ENCODE peak calls at places on chromosomes 1 and 21, in ten cellular contexts. U, E, S, L, K, D, X, N, P and R are unnamed samples.

GRCh38 chr1:46653405-46653853 is 14.7 kb downstream of the ATPAF1 start:
- DNase-seq in U (peak), K (no peak), S (no peak), L (no peak), N (peak), D (no peak), P (no peak), X (no peak), E (no peak), R (peak)

GRCh38 chr1:168966217-168966616 is 140.3 kb upstream of the ATP1B1 start:
- DNase-seq in U (no peak), L (no peak), S (no peak), N (no peak), X (no peak), D (no peak), K (no peak), P (no peak), E (no peak), R (no peak)

GRCh38 chr1:46492269-46492853 is 2.7 kb downstream of the DMBX1 start:
- DNase-seq in S (no peak), D (no peak), K (no peak), L (no peak), X (no peak), U (no peak), P (no peak), N (no peak), E (no peak), R (no peak)

GRCh38 chr1:205976036-205976435 is 27.2 kb downstream of the RAB7B start:
- DNase-seq in K (no peak), L (no peak), P (no peak), D (no peak), X (no peak), N (no peak), E (no peak), S (no peak), U (no peak), R (no peak)

GRCh38 chr1:2061065-2061778 is 11.0 kb downstream of the PRKCZ start:
- DNase-seq in D (no peak), K (no peak), L (no peak), X (no peak), S (no peak), U (no peak), N (no peak), P (no peak), E (no peak), R (no peak)

GRCh38 chr1:40299366-40300248 is 17.5 kb downstream of the COL9A2 start:
- DNase-seq in D (no peak), S (no peak), K (no peak), E (no peak), N (peak), L (no peak), P (no peak), X (no peak), U (peak), R (peak)

GRCh38 chr1:7707527-7707926 is 63.6 kb upstream of the VAMP3 start:
- DNase-seq in X (no peak), P (no peak), D (no peak), L (no peak), N (no peak), U (no peak), K (no peak), S (no peak), E (no peak), R (peak)

GRCh38 chr1:231216515-231216914 is 24.5 kb upstream of the GNPAT start:
- DNase-seq in K (no peak), E (no peak), U (no peak), L (no peak), N (no peak), P (no peak), D (no peak), S (no peak), X (peak), R (no peak)

GRCh38 chr21:45365608-45366241 is 39.2 kb upstream of the COL18A1 start:
- DNase-seq in S (no peak), X (no peak), U (peak), L (no peak), P (peak), N (peak), D (no peak), K (no peak), E (no peak), R (peak)

GRCh38 chr1:211484738-211485479 is 7.1 kb downstream of the RD3 start:
- DNase-seq in S (no peak), E (no peak), X (no peak), P (no peak), N (no peak), L (no peak), K (no peak), U (no peak), D (peak), R (no peak)

GRCh38 chr1:12488666-12489354 is 129.2 kb downstream of the DHRS3 start:
- DNase-seq in K (no peak), S (no peak), L (no peak), N (no peak), P (no peak), E (no peak), U (no peak), D (no peak), X (no peak), R (no peak)

GRCh38 chr1:193013005-193013404 is 46.2 kb downstream of the UCHL5 start:
- DNase-seq in U (peak), L (no peak), E (no peak), N (peak), D (no peak), K (no peak), X (no peak), S (no peak), P (no peak), R (peak)

GRCh38 chr21:23624281-23624680 is 1983.0 kb downstream of the MRPL39 start:
- DNase-seq in X (no peak), S (no peak), P (no peak), U (no peak), E (no peak), L (no peak), D (no peak), K (no peak), N (no peak), R (no peak)

GRCh38 chr1:235073331-235073967 is 55.2 kb downstream of the TOMM20 start:
- DNase-seq in E (peak), S (no peak), X (no peak), N (no peak), D (no peak), P (peak), L (peak), K (peak), U (peak), R (no peak)

GRCh38 chr1:115593365-115594259 is 48.2 kb upstream of the VANGL1 start:
- DNase-seq in P (no peak), D (no peak), N (peak), U (peak), L (no peak), K (no peak), X (no peak), E (no peak), S (no peak), R (no peak)

DNA sequence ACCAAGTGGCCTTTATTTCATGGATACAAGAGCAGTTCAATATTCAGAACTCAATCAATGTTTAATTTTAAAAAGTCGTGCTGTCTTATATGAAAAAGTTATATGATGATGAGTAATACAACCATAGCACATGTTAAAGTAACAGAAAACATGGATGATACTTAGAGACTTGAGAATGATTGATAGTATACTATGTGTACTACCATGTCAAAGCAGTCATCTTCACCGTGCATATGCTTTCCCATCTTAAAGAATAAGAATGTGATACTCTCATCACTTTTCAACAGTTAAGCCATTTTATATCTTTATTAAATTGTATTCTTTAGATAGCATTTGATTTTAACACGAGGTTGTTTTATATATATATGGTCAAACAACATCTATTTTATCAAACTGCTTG is 535.9 kb upstream of the ADAMTS5 start:
- DNase-seq in K (no peak), N (no peak), P (no peak), D (no peak), X (no peak), E (no peak), S (no peak), L (no peak), U (no peak), R (no peak)
- TF ChIP-seq CTCF in K (no peak), N (no peak), P (no peak), D (no peak), X (no peak), E (no peak), S (no peak), L (no peak), U (no peak), R (no peak)

GRCh38 chr1:225908773-225909172 is 15.3 kb downstream of the PYCR2 start:
- DNase-seq in S (no peak), N (no peak), U (no peak), X (no peak), E (no peak), K (no peak), P (no peak), L (no peak), D (no peak), R (no peak)

GRCh38 chr1:225909477-225909876 is 14.6 kb downstream of the PYCR2 start:
- DNase-seq in P (no peak), S (no peak), E (no peak), U (no peak), X (no peak), K (no peak), N (no peak), D (no peak), L (no peak), R (no peak)

GRCh38 chr1:225914391-225914790 is 9.7 kb downstream of the PYCR2 start:
- DNase-seq in E (no peak), X (no peak), D (no peak), K (no peak), U (no peak), P (no peak), S (no peak), N (no peak), L (no peak), R (no peak)

GRCh38 chr1:225908013-225908640 is 15.9 kb downstream of the PYCR2 start:
- DNase-seq in D (no peak), K (no peak), X (no peak), U (no peak), P (no peak), L (no peak), S (no peak), E (no peak), N (no peak), R (no peak)

GRCh38 chr1:225911207-225912130 is 12.6 kb downstream of the PYCR2 start:
- DNase-seq in D (peak), U (peak), L (no peak), K (no peak), N (peak), P (no peak), E (peak), S (no peak), X (no peak), R (peak)
- H3K4me3 ChIP-seq in D (peak), U (no peak), L (peak), K (no peak), N (no peak), P (no peak), E (peak), S (no peak), X (no peak), R (peak)

DNA sequence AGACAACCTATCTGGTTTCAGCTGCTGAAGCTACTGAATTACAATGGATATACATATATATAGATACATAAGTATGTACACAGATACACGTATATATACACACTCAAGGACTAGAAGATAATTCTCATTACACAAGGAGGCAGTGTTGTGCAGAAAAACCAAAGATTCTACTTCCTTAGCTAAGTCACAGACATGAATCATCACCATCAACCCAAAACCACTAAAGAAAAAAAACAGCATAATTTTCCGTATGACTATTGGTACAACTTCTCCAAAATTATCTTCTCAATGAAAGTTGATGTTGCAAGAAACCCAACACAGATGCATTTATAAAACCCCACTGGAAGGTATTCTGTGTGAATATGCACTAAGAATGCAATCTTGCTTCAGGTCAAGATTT is 36.8 kb upstream of the RPF1 start:
- DNase-seq in D (no peak), N (peak), X (peak), P (no peak), L (no peak), E (no peak), U (peak), S (peak), K (no peak), R (peak)
- TF ChIP-seq CTCF in D (peak), N (peak), X (peak), P (no peak), L (peak), E (peak), U (peak), S (peak), K (peak), R (peak)

DNA sequence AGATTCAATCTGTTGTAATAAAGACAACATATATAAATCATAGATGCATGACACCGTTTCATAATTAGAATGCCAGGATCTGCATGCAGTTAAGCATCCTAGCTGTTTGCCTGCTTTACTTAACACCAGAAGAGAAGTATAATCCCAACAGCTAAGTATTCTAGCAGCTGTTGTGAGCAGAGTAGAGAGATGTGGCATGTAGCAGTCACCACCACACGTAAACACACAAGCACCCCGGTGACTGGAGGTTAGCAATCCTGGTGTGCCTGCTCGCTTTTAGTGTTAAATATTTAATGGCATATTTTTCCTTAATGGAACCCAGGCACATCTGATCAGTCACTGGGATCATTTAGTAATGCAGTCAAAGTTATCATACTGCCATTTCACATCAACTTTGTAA is 188.0 kb downstream of the SMYD3 start:
- DNase-seq in L (no peak), U (no peak), P (no peak), K (no peak), X (no peak), E (no peak), S (no peak), D (no peak), N (no peak), R (no peak)
- H3K4me3 ChIP-seq in L (no peak), U (no peak), P (no peak), K (no peak), X (no peak), E (no peak), S (no peak), D (no peak), N (no peak), R (no peak)